ENCODE peak calls at places on chromosomes 6 and 20, in seven cellular contexts. G is omental fat pad, Y is left lung, T is GM23338, W is neural crest cell, O is tibial nerve, B is brain microvascular endothelial cell. V is an unnamed sample.

GRCh38 chr20:36093025-36093803 is 61.3 kb upstream of the EPB41L1 start:
- DNase-seq in W (no peak), B (peak; percentile 41), O (no peak), G (no peak), T (no peak), Y (peak; percentile 73), V (no peak)

GRCh38 chr6:158481612-158482473 is 78.0 kb upstream of the TMEM181 start:
- DNase-seq in W (no peak), G (no peak), Y (no peak), T (no peak), O (no peak), B (peak; percentile 61), V (peak; percentile 80)

GRCh38 chr20:51198876-51199523 is 176.1 kb upstream of the KCNG1 start:
- DNase-seq in W (no peak), O (no peak), B (no peak), T (no peak), Y (no peak), G (no peak), V (no peak)

GRCh38 chr6:170144952-170145587 is 145.8 kb downstream of the DLL1 start:
- DNase-seq in O (no peak), W (no peak), Y (peak; percentile 12), B (no peak), G (no peak), T (no peak), V (peak; percentile 40)

GRCh38 chr6:3328796-3329195 is 70.0 kb downstream of the PSMG4 start:
- DNase-seq in Y (no peak), W (no peak), B (no peak), G (no peak), T (no peak), O (no peak), V (no peak)

GRCh38 chr20:58054082-58054481 is 174.4 kb downstream of the ANKRD60 start:
- DNase-seq in T (no peak), Y (no peak), O (no peak), W (no peak), G (no peak), B (no peak), V (no peak)

GRCh38 chr6:52392944-52393343 is 27.2 kb upstream of the EFHC1 start:
- DNase-seq in Y (no peak), W (no peak), O (no peak), T (no peak), B (peak; percentile 61), G (no peak), V (no peak)

GRCh38 chr20:22691369-22692118 is 107.2 kb upstream of the FOXA2 start:
- DNase-seq in W (peak; percentile 74), B (peak; percentile 62), G (no peak), Y (peak; percentile 79), T (peak; percentile 85), O (peak; percentile 63), V (peak; percentile 88)

GRCh38 chr6:48733581-48733980 is 622.6 kb upstream of the PTCHD4 start:
- DNase-seq in Y (no peak), W (no peak), G (no peak), O (no peak), B (no peak), T (no peak), V (no peak)

GRCh38 chr20:36461600-36462439 is 79.5 kb upstream of the MYL9 start:
- DNase-seq in T (peak; percentile 77), O (peak; percentile 43), W (peak; percentile 42), G (no peak), Y (peak; percentile 70), B (peak; percentile 38), V (peak; percentile 55)

GRCh38 chr20:10856237-10856636 is 182.4 kb upstream of the JAG1 start:
- DNase-seq in G (no peak), B (no peak), O (no peak), Y (no peak), T (no peak), W (no peak), V (no peak)

GRCh38 chr6:151357758-151358436 is 33.5 kb downstream of the ZBTB2 start:
- DNase-seq in W (no peak), G (no peak), B (no peak), O (no peak), Y (no peak), T (no peak), V (no peak)

GRCh38 chr20:48719598-48720255 is 108.1 kb downstream of the PREX1 start:
- DNase-seq in W (no peak), O (no peak), G (no peak), T (no peak), B (no peak), Y (peak; percentile 19), V (no peak)

GRCh38 chr6:94270040-94270689 is 850.8 kb upstream of the EPHA7 start:
- DNase-seq in T (no peak), Y (no peak), W (no peak), O (no peak), B (no peak), G (no peak), V (no peak)

GRCh38 chr20:17505664-17506517 is 25.3 kb downstream of the BFSP1 start:
- DNase-seq in O (no peak), B (peak; percentile 62), G (no peak), T (no peak), Y (no peak), W (no peak), V (peak; percentile 91)

GRCh38 chr20:31704225-31705119 is 18.2 kb downstream of the BCL2L1 start:
- DNase-seq in T (peak; percentile 67), O (no peak), W (no peak), G (no peak), B (peak; percentile 52), Y (no peak), V (peak; percentile 97)

GRCh38 chr20:47191074-47191673 is 165.3 kb downstream of the ZMYND8 start:
- DNase-seq in O (no peak), T (no peak), G (no peak), W (no peak), B (no peak), Y (no peak), V (peak; percentile 98)

GRCh38 chr20:47187450-47188195 is 168.9 kb downstream of the ZMYND8 start:
- DNase-seq in W (no peak), T (no peak), G (no peak), O (no peak), Y (no peak), B (no peak), V (no peak)

GRCh38 chr20:47188540-47188939 is 168.0 kb downstream of the ZMYND8 start:
- DNase-seq in B (no peak), W (no peak), G (no peak), T (no peak), O (no peak), Y (no peak), V (no peak)

GRCh38 chr20:47189060-47189459 is 167.4 kb downstream of the ZMYND8 start:
- DNase-seq in B (no peak), O (no peak), W (no peak), T (no peak), Y (no peak), G (no peak), V (no peak)
- TF ChIP-seq CTCF in B (no peak), O (no peak), W (no peak), T (no peak), Y (no peak), G (no peak), V (no peak)

GRCh38 chr6:143592335-143592734 is 80.8 kb upstream of the FUCA2 start:
- DNase-seq in B (no peak), W (no peak), T (peak; percentile 93), Y (no peak), G (no peak), O (no peak), V (peak; percentile 14)
- TF ChIP-seq CTCF in B (peak; percentile 57), W (peak; percentile 53), T (peak; percentile 86), Y (peak; percentile 35), G (no peak), O (no peak), V (peak; percentile 9)

GRCh38 chr6:35258858-35259193 is 709 bp upstream of the ZNF76 start:
- DNase-seq in W (peak; percentile 41), T (peak; percentile 67), Y (peak; percentile 44), O (peak; percentile 29), B (peak; percentile 50), G (no peak), V (peak; percentile 52)
- TF ChIP-seq CTCF in W (peak; percentile 40), T (no peak), Y (no peak), O (no peak), B (peak; percentile 45), G (no peak), V (no peak)

GRCh38 chr6:71385111-71385822 is 96.7 kb downstream of the OGFRL1 start:
- DNase-seq in G (no peak), B (no peak), Y (no peak), O (no peak), W (no peak), T (no peak), V (no peak)

GRCh38 chr6:71386215-71386614 is 97.6 kb downstream of the OGFRL1 start:
- DNase-seq in G (no peak), Y (no peak), W (no peak), T (no peak), B (no peak), O (no peak), V (no peak)

GRCh38 chr6:71383476-71383875 is 94.9 kb downstream of the OGFRL1 start:
- DNase-seq in Y (no peak), W (no peak), O (no peak), G (no peak), B (no peak), T (no peak), V (no peak)

GRCh38 chr6:71387179-71387578 is 98.6 kb downstream of the OGFRL1 start:
- DNase-seq in G (no peak), B (no peak), T (no peak), W (no peak), O (no peak), Y (no peak), V (no peak)

DNA sequence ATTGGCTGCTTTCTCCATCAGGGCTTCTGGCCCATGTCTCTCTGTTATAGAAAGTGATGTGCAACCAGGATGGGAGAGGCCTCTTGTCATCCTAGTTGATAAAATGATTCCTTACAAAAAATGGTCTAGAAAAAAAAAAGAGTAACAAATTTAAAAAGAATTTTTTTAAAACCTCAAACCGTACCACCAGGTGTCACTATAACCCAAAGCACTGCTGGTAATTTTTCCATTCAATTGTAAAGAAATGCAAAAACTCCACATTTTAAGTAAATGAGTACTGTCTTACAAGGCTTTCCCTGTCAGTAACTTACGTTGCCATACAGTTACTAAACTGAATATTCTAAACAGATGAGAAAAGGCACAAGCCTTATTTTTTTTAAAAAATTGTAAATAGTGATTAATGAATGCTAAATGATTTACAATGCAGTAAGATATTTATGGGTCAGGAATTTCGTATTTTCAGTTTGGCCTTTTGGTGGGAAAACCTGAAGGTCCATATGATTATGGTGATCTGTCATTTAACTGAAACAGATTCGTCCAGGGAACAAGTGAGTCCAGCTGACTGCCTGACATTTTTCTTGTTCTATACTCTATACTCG is 95.4 kb downstream of the OGFRL1 start:
- DNase-seq in O (no peak), W (peak; percentile 28), Y (no peak), B (peak; percentile 38), T (peak; percentile 77), G (no peak), V (no peak)
- TF ChIP-seq CTCF in O (peak; percentile 44), W (peak; percentile 85), Y (peak; percentile 69), B (peak; percentile 34), T (peak; percentile 62), G (no peak), V (peak; percentile 68)

DNA sequence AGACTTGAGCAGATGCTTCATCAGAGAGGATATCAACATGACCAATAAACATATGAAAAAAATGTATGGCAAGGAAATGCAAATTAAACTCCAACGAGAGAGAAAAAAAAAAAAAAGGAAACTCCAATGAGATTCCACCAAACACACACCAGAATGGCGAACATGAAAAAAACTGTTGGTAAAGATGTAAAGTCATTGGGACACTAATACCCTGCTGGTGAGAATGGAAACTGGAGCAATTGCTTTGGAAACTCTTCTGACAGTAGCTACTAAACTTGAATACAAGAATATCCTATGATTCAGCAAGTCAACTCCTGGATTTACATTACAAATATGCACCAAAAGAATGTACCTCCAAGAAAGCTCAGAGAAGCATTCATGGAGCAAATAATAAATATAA is 260.7 kb upstream of the ECI2 start:
- DNase-seq in T (peak; percentile 18), O (no peak), B (no peak), Y (no peak), G (no peak), W (no peak), V (no peak)
- TF ChIP-seq CTCF in T (no peak), O (no peak), B (peak; percentile 24), Y (no peak), G (no peak), W (peak; percentile 44), V (no peak)

V was measured in RWPE1.